ENCODE peak calls at places on chromosomes 5 and 9, in six cellular contexts. U is RPMI7951; A is activated gamma-delta T cell treated with anti-CD3 and anti-CD28 coated beads, Interleukin-2, amount 50 U/mL, for 16 hours; S is DMS153; C is Calu3; X is non-pigmented ciliary epithelial cell. I is an unnamed sample.

GRCh38 chr5:145853952-145854351 is 18.8 kb upstream of the PRELID2 start:
- DNase-seq in U (no peak), X (no peak), A (no peak), C (no peak), S (no peak), I (no peak)

GRCh38 chr9:130835441-130836298 is 616 bp downstream of the ABL1 start:
- DNase-seq in X (no peak), S (no peak), A (no peak), C (peak), U (peak), I (no peak)

GRCh38 chr5:119080975-119081374 is 10.1 kb downstream of the DMXL1 start:
- DNase-seq in A (no peak), S (no peak), C (no peak), X (no peak), U (no peak), I (no peak)

GRCh38 chr9:73259086-73259696 is 107.5 kb downstream of the ANXA1 start:
- DNase-seq in U (no peak), S (no peak), C (no peak), X (no peak), A (no peak), I (no peak)

GRCh38 chr9:129740174-129740573 is 12.7 kb downstream of the PTGES start:
- DNase-seq in S (no peak), X (no peak), U (no peak), A (no peak), C (no peak), I (no peak)

GRCh38 chr5:135827965-135828792 is 6.3 kb upstream of the SLC25A48 start:
- DNase-seq in C (no peak), X (no peak), U (no peak), A (no peak), S (no peak), I (no peak)

GRCh38 chr9:89808076-89808701 is 203.4 kb downstream of the GADD45G start:
- DNase-seq in C (no peak), S (peak), X (no peak), U (no peak), A (no peak), I (no peak)

GRCh38 chr5:66861402-66861801 is 265.2 kb downstream of the MAST4 start:
- DNase-seq in U (no peak), S (no peak), A (no peak), C (no peak), X (no peak), I (no peak)

GRCh38 chr9:463455-464125 is 248.9 kb downstream of the DOCK8 start:
- DNase-seq in S (no peak), C (no peak), X (no peak), A (no peak), U (no peak), I (no peak)

GRCh38 chr9:38423939-38424843 is at the start of gene IGFBPL1:
- DNase-seq in A (no peak), C (peak), U (no peak), X (no peak), S (peak), I (no peak)

GRCh38 chr9:133883356-133883755 is 108.8 kb downstream of the VAV2 start:
- DNase-seq in C (no peak), S (no peak), A (no peak), X (no peak), U (no peak), I (no peak)

GRCh38 chr9:133615101-133615896 is 6.1 kb upstream of the FAM163B start:
- DNase-seq in S (no peak), A (no peak), C (no peak), X (no peak), U (no peak), I (no peak)

I was measured in colonic mucosa.